ENCODE peak calls at places on chromosomes 11 and 22, in five cellular contexts. N, K, V, J and G are unnamed samples.

GRCh38 chr11:118283756-118284350 is 19.8 kb upstream of the MPZL2 start:
- DNase-seq in N (no peak), K (no peak), V (no peak), J (no peak), G (no peak)

GRCh38 chr11:123228489-123229163 is 33.6 kb upstream of the CLMP start:
- DNase-seq in N (no peak), K (peak; percentile 24), V (no peak), J (peak; percentile 55), G (no peak)

GRCh38 chr11:44992181-44992582 is 41.5 kb upstream of the TP53I11 start:
- DNase-seq in N (peak; percentile 13), K (no peak), V (peak; percentile 44), J (no peak), G (no peak)

GRCh38 chr11:14458377-14458776 is 41.2 kb downstream of the COPB1 start:
- DNase-seq in N (no peak), K (no peak), V (no peak), J (no peak), G (no peak)

GRCh38 chr11:121412000-121412587 is 40.0 kb upstream of the SORL1 start:
- DNase-seq in N (no peak), K (no peak), V (no peak), J (no peak), G (no peak)

GRCh38 chr11:94036096-94036495 is 14.9 kb downstream of the HEPHL1 start:
- DNase-seq in N (no peak), K (no peak), V (no peak), J (no peak), G (no peak)

GRCh38 chr11:23311986-23312940 is 452.0 kb upstream of the CCDC179 start:
- DNase-seq in N (peak; percentile 38), K (peak; percentile 28), V (no peak), J (peak; percentile 31), G (no peak)

GRCh38 chr22:17346578-17346977 is 22.7 kb upstream of the CECR2 start:
- DNase-seq in N (peak; percentile 72), K (no peak), V (no peak), J (no peak), G (no peak)

GRCh38 chr11:115672999-115673411 is 168.8 kb upstream of the CADM1 start:
- DNase-seq in N (no peak), K (peak; percentile 90), V (no peak), J (peak; percentile 84), G (no peak)

GRCh38 chr11:76579047-76579751 is 91.3 kb downstream of the LRRC32 start:
- DNase-seq in N (peak; percentile 76), K (peak; percentile 51), V (peak; percentile 69), J (peak; percentile 86), G (no peak)

GRCh38 chr11:70624598-70624993 is 226.3 kb downstream of the CTTN start:
- DNase-seq in N (no peak), K (no peak), V (no peak), J (no peak), G (no peak)

GRCh38 chr11:59551651-59552521 is 40.5 kb downstream of the OR4D9 start:
- DNase-seq in N (peak; percentile 95), K (peak; percentile 94), V (peak; percentile 71), J (peak; percentile 85), G (no peak)

GRCh38 chr11:78066471-78066870 is 2.8 kb downstream of the THRSP start:
- DNase-seq in N (no peak), K (no peak), V (no peak), J (no peak), G (no peak)

GRCh38 chr11:65445604-65446445 is 23.2 kb downstream of the NEAT1 start:
- DNase-seq in N (peak; percentile 57), K (peak; percentile 32), V (peak; percentile 55), J (peak; percentile 83), G (no peak)

GRCh38 chr11:65435981-65436411 is 13.4 kb downstream of the NEAT1 start:
- DNase-seq in N (peak; percentile 52), K (peak; percentile 51), V (no peak), J (no peak), G (no peak)

GRCh38 chr11:17783878-17784277 is 49.3 kb downstream of the KCNC1 start:
- DNase-seq in N (no peak), K (no peak), V (no peak), J (no peak), G (no peak)

GRCh38 chr11:47186076-47186936 is at the start of gene PACSIN3:
- DNase-seq in N (peak; percentile 24), K (peak; percentile 28), V (peak; percentile 87), J (peak; percentile 52), G (peak; percentile 79)

GRCh38 chr11:19573666-19574065 is 139.0 kb upstream of the NAV2 start:
- DNase-seq in N (no peak), K (no peak), V (no peak), J (no peak), G (no peak)

GRCh38 chr11:34344410-34345011 is 13.3 kb downstream of the ABTB2 start:
- DNase-seq in N (no peak), K (no peak), V (no peak), J (no peak), G (no peak)

DNA sequence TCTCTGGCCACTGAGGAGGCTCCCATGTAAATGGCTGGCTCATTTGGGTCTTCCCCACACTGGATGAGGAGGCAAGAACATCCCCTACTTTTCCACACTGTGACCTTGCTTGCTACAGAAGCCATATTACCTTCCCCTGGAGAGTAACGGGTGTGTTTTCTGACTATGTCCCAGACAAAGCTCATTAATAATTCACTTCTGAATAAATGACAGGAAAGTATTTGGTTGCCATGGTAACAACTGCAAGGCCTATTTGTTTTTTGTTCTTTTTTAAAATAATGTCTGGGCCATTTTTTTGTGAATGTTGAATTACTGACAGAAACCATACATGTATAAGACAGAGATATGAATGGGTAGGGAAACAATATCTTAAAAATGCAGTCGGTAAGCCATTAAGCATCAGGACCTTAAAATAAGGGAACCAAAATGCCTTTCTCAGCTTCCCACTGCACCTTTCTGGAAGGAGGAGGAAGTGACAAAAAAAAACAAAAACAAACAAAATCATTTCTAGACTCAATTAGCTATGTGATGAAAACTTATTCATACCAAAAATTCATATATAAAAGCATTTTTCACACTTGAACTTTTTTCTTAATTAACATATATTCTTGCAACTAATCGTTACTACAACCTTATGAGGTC is 31.9 kb downstream of the SLC1A2 start:
- DNase-seq in N (peak; percentile 22), K (no peak), V (no peak), J (no peak), G (no peak)
- TF ChIP-seq CTCF in N (no peak), K (no peak), V (no peak), J (no peak), G (no peak)

GRCh38 chr11:92211576-92212167 is 12.9 kb upstream of the FAT3 start:
- DNase-seq in N (peak; percentile 36), K (peak; percentile 39), V (peak; percentile 75), J (peak; percentile 43), G (no peak)
- TF ChIP-seq CTCF in N (peak; percentile 13), K (peak; percentile 44), V (peak; percentile 73), J (peak; percentile 54), G (no peak)

DNA sequence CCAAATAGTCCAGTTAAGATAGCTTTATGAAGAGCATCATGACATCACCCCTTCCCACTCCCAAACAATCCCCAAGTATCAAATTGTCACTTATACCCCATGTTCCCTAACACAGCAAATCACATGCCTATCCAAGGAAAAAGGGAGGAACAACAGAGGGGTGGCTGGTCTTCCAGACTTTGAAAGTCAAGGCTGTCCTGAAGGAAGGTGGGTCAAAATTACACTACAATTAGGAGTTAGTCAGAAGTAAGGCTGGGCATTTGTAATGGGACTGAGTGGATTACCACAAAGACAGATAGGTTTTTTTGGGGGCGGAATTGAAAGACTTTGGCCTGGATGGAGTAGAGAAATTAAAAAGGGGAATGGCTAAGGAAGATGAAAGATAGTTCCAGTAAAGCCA is 5.9 kb downstream of the PRAME start:
- DNase-seq in N (no peak), K (no peak), V (no peak), J (no peak), G (no peak)
- TF ChIP-seq CTCF in N (no peak), K (no peak), V (no peak), J (no peak), G (no peak)

DNA sequence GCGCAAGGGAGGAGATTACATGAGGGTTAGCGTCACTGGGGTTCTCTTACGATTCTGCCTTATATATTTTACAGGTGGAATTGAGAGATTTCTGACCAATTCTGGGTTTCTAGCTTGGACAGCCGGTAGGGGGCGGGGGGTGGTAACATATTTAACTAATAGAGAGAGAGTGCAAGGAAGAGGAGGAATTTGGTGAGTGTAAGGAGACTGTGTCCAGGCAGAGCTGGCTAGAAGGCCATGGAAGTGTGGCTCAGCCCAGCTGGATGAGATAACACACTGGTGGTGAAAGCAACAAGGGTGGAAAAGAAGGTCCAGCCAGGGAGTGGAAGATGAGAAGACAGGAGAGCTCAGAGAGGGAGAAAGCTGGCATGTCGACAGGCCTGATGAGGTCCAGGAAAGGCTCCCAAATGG is 56.5 kb downstream of the ST3GAL4 start:
- DNase-seq in N (no peak), K (no peak), V (peak; percentile 67), J (no peak), G (no peak)
- TF ChIP-seq CTCF in N (peak; percentile 25), K (peak; percentile 31), V (peak; percentile 63), J (peak; percentile 54), G (no peak)

GRCh38 chr11:911031-911889 is 650 bp upstream of the CHID1 start:
- DNase-seq in N (peak; percentile 74), K (peak; percentile 46), V (peak; percentile 50), J (peak; percentile 58), G (peak; percentile 75)
- TF ChIP-seq CTCF in N (no peak), K (no peak), V (peak; percentile 50), J (no peak), G (no peak)

GRCh38 chr11:12088047-12088481 is 22.3 kb upstream of the MICAL2 start:
- DNase-seq in N (peak; percentile 93), K (peak; percentile 71), V (no peak), J (peak; percentile 75), G (no peak)
- TF ChIP-seq CTCF in N (peak; percentile 44), K (peak; percentile 49), V (peak; percentile 18), J (peak; percentile 45), G (peak; percentile 5)